ENCODE peak calls at places on chromosomes 11 and 22, in four cellular contexts. One of them, this sample, is unnamed.
A peak's percentile ranks its signal among the peaks of the same experiment; 100 is the strongest.

GRCh38 chr11:8277691-8278090 is 14.0 kb upstream of the LMO1 start:
- DNase-seq in hepatocyte: no peak
- DNase-seq in astrocyte: no peak
- DNase-seq in SK-N-SH: no peak
- DNase-seq in this sample: no peak

GRCh38 chr11:86274999-86275398 is 27.0 kb upstream of the HIKESHI start:
- DNase-seq in astrocyte: no peak
- DNase-seq in SK-N-SH: no peak
- DNase-seq in hepatocyte: no peak
- DNase-seq in this sample: no peak

GRCh38 chr11:77244277-77245014 is 57.0 kb downstream of the GDPD4 start:
- DNase-seq in astrocyte: peak; percentile 86
- DNase-seq in SK-N-SH: no peak
- DNase-seq in hepatocyte: no peak
- DNase-seq in this sample: no peak

GRCh38 chr11:33920838-33921613 is 29.1 kb upstream of the LMO2 start:
- DNase-seq in hepatocyte: no peak
- DNase-seq in astrocyte: peak; percentile 71
- DNase-seq in SK-N-SH: no peak
- DNase-seq in this sample: no peak

GRCh38 chr11:108870373-108871020 is 205.6 kb downstream of the DDX10 start:
- DNase-seq in SK-N-SH: no peak
- DNase-seq in hepatocyte: no peak
- DNase-seq in astrocyte: peak; percentile 90
- DNase-seq in this sample: no peak

GRCh38 chr11:19816040-19816439 is 103.4 kb downstream of the NAV2 start:
- DNase-seq in hepatocyte: no peak
- DNase-seq in SK-N-SH: no peak
- DNase-seq in astrocyte: no peak
- DNase-seq in this sample: no peak

GRCh38 chr11:6418958-6419611 is at the start of gene APBB1:
- DNase-seq in hepatocyte: peak; percentile 88
- DNase-seq in astrocyte: peak; percentile 28
- DNase-seq in SK-N-SH: peak; percentile 96
- DNase-seq in this sample: peak; percentile 48

GRCh38 chr11:44759743-44760476 is 33.1 kb downstream of the TSPAN18 start:
- DNase-seq in hepatocyte: no peak
- DNase-seq in astrocyte: no peak
- DNase-seq in SK-N-SH: no peak
- DNase-seq in this sample: no peak

GRCh38 chr11:85029964-85030363 is 597.2 kb downstream of the DLG2 start:
- DNase-seq in astrocyte: peak; percentile 14
- DNase-seq in SK-N-SH: no peak
- DNase-seq in hepatocyte: no peak
- DNase-seq in this sample: no peak

GRCh38 chr11:4019891-4020290 is 74.7 kb upstream of the RRM1 start:
- DNase-seq in SK-N-SH: peak; percentile 46
- DNase-seq in astrocyte: no peak
- DNase-seq in hepatocyte: no peak
- DNase-seq in this sample: no peak

GRCh38 chr11:130876931-130877330 is 39.3 kb downstream of the SNX19 start:
- DNase-seq in astrocyte: no peak
- DNase-seq in hepatocyte: no peak
- DNase-seq in SK-N-SH: no peak
- DNase-seq in this sample: no peak

GRCh38 chr11:2151500-2152257 is 9.3 kb downstream of the INS start:
- DNase-seq in SK-N-SH: peak; percentile 90
- DNase-seq in hepatocyte: peak; percentile 94
- DNase-seq in astrocyte: peak; percentile 16
- DNase-seq in this sample: peak; percentile 80

GRCh38 chr11:6695377-6695776 is 12.2 kb upstream of the MRPL17 start:
- DNase-seq in hepatocyte: no peak
- DNase-seq in SK-N-SH: no peak
- DNase-seq in astrocyte: peak; percentile 63
- DNase-seq in this sample: no peak

GRCh38 chr11:24496728-24497396 is at the start of gene LUZP2:
- DNase-seq in astrocyte: peak; percentile 35
- DNase-seq in SK-N-SH: peak; percentile 73
- DNase-seq in hepatocyte: peak; percentile 79
- DNase-seq in this sample: no peak

GRCh38 chr11:119157088-119157487 is 8.2 kb downstream of the ABCG4 start:
- DNase-seq in SK-N-SH: peak; percentile 30
- DNase-seq in hepatocyte: no peak
- DNase-seq in astrocyte: no peak
- DNase-seq in this sample: no peak

GRCh38 chr22:39898997-39899396 is 1.9 kb upstream of the GRAP2 start:
- DNase-seq in astrocyte: no peak
- DNase-seq in hepatocyte: no peak
- DNase-seq in SK-N-SH: no peak
- DNase-seq in this sample: no peak

GRCh38 chr11:2413735-2414579 is 13.4 kb downstream of the TSSC4 start:
- DNase-seq in hepatocyte: no peak
- DNase-seq in SK-N-SH: no peak
- DNase-seq in astrocyte: no peak
- DNase-seq in this sample: no peak

GRCh38 chr11:72001255-72001654 is 2.5 kb downstream of the IL18BP start:
- DNase-seq in hepatocyte: no peak
- DNase-seq in SK-N-SH: no peak
- DNase-seq in astrocyte: no peak
- DNase-seq in this sample: no peak

GRCh38 chr11:101867951-101868350 is 46.9 kb upstream of the CEP126 start:
- DNase-seq in hepatocyte: no peak
- DNase-seq in astrocyte: peak; percentile 65
- DNase-seq in SK-N-SH: no peak
- DNase-seq in this sample: no peak

GRCh38 chr11:75445315-75445953 is 12.4 kb upstream of the KLHL35 start:
- DNase-seq in SK-N-SH: peak; percentile 92
- DNase-seq in hepatocyte: peak; percentile 78
- DNase-seq in astrocyte: no peak
- DNase-seq in this sample: peak; percentile 74

GRCh38 chr22:17269224-17269606 is 50.0 kb upstream of the ADA2 start:
- DNase-seq in SK-N-SH: no peak
- DNase-seq in astrocyte: no peak
- DNase-seq in hepatocyte: no peak
- DNase-seq in this sample: no peak

GRCh38 chr22:30694638-30695350 is at the start of gene OSBP2:
- DNase-seq in SK-N-SH: peak; percentile 93
- DNase-seq in hepatocyte: peak; percentile 77
- DNase-seq in astrocyte: no peak
- DNase-seq in this sample: no peak

GRCh38 chr11:128528294-128528693 is 59.1 kb downstream of the ETS1 start:
- DNase-seq in hepatocyte: no peak
- DNase-seq in SK-N-SH: no peak
- DNase-seq in astrocyte: no peak
- DNase-seq in this sample: no peak

GRCh38 chr22:50621491-50621880 is 6.5 kb downstream of the ARSA start:
- DNase-seq in hepatocyte: no peak
- DNase-seq in SK-N-SH: peak; percentile 13
- DNase-seq in astrocyte: no peak
- DNase-seq in this sample: peak; percentile 58

GRCh38 chr11:126857860-126858808 is 142.4 kb downstream of the KIRREL3 start:
- DNase-seq in SK-N-SH: peak; percentile 64
- DNase-seq in hepatocyte: no peak
- DNase-seq in astrocyte: peak; percentile 90
- DNase-seq in this sample: peak; percentile 11

GRCh38 chr11:25902476-25902875 is 429.5 kb upstream of the ANO3 start:
- DNase-seq in hepatocyte: no peak
- DNase-seq in SK-N-SH: no peak
- DNase-seq in astrocyte: no peak
- DNase-seq in this sample: no peak

GRCh38 chr22:30351226-30351625 is 5.5 kb downstream of the SF3A1 start:
- DNase-seq in SK-N-SH: no peak
- DNase-seq in hepatocyte: no peak
- DNase-seq in astrocyte: no peak
- DNase-seq in this sample: no peak

GRCh38 chr11:120563698-120564572 is 52.4 kb downstream of the GRIK4 start:
- DNase-seq in astrocyte: no peak
- DNase-seq in SK-N-SH: no peak
- DNase-seq in hepatocyte: peak; percentile 71
- DNase-seq in this sample: no peak

GRCh38 chr11:120562806-120563425 is 51.4 kb downstream of the GRIK4 start:
- DNase-seq in astrocyte: no peak
- DNase-seq in hepatocyte: no peak
- DNase-seq in SK-N-SH: no peak
- DNase-seq in this sample: no peak

GRCh38 chr11:120565436-120566155 is 54.0 kb downstream of the GRIK4 start:
- DNase-seq in SK-N-SH: no peak
- DNase-seq in hepatocyte: no peak
- DNase-seq in astrocyte: peak; percentile 52
- DNase-seq in this sample: no peak

GRCh38 chr11:120566176-120566575 is 54.6 kb downstream of the GRIK4 start:
- DNase-seq in astrocyte: peak; percentile 64
- DNase-seq in SK-N-SH: no peak
- DNase-seq in hepatocyte: no peak
- DNase-seq in this sample: no peak

GRCh38 chr11:120564573-120565301 is 53.2 kb downstream of the GRIK4 start:
- DNase-seq in hepatocyte: peak; percentile 58
- DNase-seq in SK-N-SH: peak; percentile 68
- DNase-seq in astrocyte: peak; percentile 68
- DNase-seq in this sample: no peak
- H3K4me2 ChIP-seq in hepatocyte: peak overlapping the region; percentile 97
- H3K4me2 ChIP-seq in SK-N-SH: no peak overlapping the region
- H3K4me2 ChIP-seq in astrocyte: peak overlapping the region; percentile 85
- H3K4me2 ChIP-seq in this sample: no peak overlapping the region

GRCh38 chr11:63940786-63941185 is 2.0 kb downstream of the NAA40 start:
- DNase-seq in hepatocyte: no peak
- DNase-seq in SK-N-SH: no peak
- DNase-seq in astrocyte: no peak
- DNase-seq in this sample: no peak
- H3K4me1 ChIP-seq in hepatocyte: peaks cover 15% of the 10 kb centered on the region
- H3K4me1 ChIP-seq in SK-N-SH: peaks cover 20% of the 10 kb centered on the region
- H3K4me1 ChIP-seq in astrocyte: no peaks in the 10 kb centered on the region
- H3K4me1 ChIP-seq in this sample: peaks cover 32% of the 10 kb centered on the region

GRCh38 chr11:117420598-117420997 is 92.9 kb downstream of the CEP164 start:
- DNase-seq in astrocyte: no peak
- DNase-seq in SK-N-SH: no peak
- DNase-seq in hepatocyte: no peak
- DNase-seq in this sample: no peak
- H3K4me2 ChIP-seq in astrocyte: no peak overlapping the region
- H3K4me2 ChIP-seq in SK-N-SH: no peak overlapping the region
- H3K4me2 ChIP-seq in hepatocyte: no peak overlapping the region
- H3K4me2 ChIP-seq in this sample: no peak overlapping the region

GRCh38 chr11:114960117-114960516 is 281.8 kb downstream of the NXPE2 start:
- DNase-seq in SK-N-SH: no peak
- DNase-seq in astrocyte: no peak
- DNase-seq in hepatocyte: no peak
- DNase-seq in this sample: no peak

GRCh38 chr11:114964676-114965214 is 286.4 kb downstream of the NXPE2 start:
- DNase-seq in astrocyte: no peak
- DNase-seq in SK-N-SH: no peak
- DNase-seq in hepatocyte: peak; percentile 15
- DNase-seq in this sample: no peak
- H3K4me1 ChIP-seq in astrocyte: no peaks in the 10 kb centered on the region
- H3K4me1 ChIP-seq in SK-N-SH: no peaks in the 10 kb centered on the region
- H3K4me1 ChIP-seq in hepatocyte: peaks cover 20% of the 10 kb centered on the region
- H3K4me1 ChIP-seq in this sample: no peaks in the 10 kb centered on the region

DNA sequence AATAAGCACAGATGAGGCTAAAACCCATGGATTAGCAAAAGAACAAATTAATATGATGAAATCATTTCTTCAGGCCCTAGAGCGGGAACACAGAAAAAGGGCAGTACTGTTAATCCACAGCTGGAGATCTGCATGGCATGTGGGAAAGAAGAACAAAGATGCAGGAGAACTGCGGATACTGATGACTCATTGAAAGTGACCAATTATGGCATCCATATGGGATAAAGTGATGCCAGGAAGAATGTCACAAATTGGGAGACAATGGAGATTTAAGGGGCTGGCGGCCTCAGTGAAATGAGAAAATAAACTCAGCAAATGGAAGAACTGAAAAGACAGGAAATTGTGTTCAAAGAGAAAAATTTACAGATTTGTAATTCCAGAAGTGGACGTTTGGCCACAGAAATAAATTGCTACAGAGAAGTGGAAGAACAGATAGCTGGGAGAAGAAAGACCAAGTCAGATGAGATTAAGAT is 39.4 kb downstream of the SIK3 start:
- DNase-seq in SK-N-SH: peak; percentile 38
- DNase-seq in astrocyte: peak; percentile 70
- DNase-seq in hepatocyte: no peak
- DNase-seq in this sample: no peak
- H3K4me2 ChIP-seq in SK-N-SH: peak overlapping the region; percentile 36
- H3K4me2 ChIP-seq in astrocyte: peak overlapping the region; percentile 0
- H3K4me2 ChIP-seq in hepatocyte: no peak overlapping the region
- H3K4me2 ChIP-seq in this sample: no peak overlapping the region

GRCh38 chr11:117819096-117820040 is 5.2 kb downstream of the FXYD2 start:
- DNase-seq in SK-N-SH: peak; percentile 74
- DNase-seq in hepatocyte: peak; percentile 90
- DNase-seq in astrocyte: peak; percentile 32
- DNase-seq in this sample: peak; percentile 52

GRCh38 chr11:117820516-117820915 is 4.0 kb downstream of the FXYD2 start:
- DNase-seq in hepatocyte: no peak
- DNase-seq in SK-N-SH: no peak
- DNase-seq in astrocyte: no peak
- DNase-seq in this sample: no peak

GRCh38 chr11:117818036-117818858 is 6.3 kb downstream of the FXYD2 start:
- DNase-seq in hepatocyte: no peak
- DNase-seq in SK-N-SH: no peak
- DNase-seq in astrocyte: peak; percentile 29
- DNase-seq in this sample: peak; percentile 52

GRCh38 chr11:117821431-117821830 is 3.1 kb downstream of the FXYD2 start:
- DNase-seq in astrocyte: no peak
- DNase-seq in hepatocyte: no peak
- DNase-seq in SK-N-SH: no peak
- DNase-seq in this sample: no peak

DNA sequence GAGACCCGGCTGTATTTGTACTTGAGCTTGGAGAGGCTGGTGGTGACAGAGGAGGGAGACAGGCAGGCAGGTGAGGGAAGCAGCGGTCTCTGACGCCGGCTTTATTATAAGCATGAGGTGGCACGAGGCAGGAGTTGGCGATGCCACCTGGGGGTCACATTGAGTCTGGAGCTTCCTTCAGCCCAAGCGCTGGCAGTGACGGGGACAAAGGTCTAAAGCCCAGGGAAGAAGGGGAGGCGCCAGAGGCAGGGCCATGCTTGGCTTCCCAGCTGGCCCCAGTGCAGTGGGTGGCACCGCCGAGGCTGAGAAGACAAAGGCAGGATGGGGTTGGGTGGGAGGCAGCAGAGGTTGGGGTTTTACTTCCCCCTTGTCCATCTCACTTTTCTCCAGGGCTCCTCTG is 4.5 kb downstream of the FXYD2 start:
- DNase-seq in SK-N-SH: no peak
- DNase-seq in astrocyte: no peak
- DNase-seq in hepatocyte: no peak
- DNase-seq in this sample: no peak
- H3K4me1 ChIP-seq in SK-N-SH: peaks cover 8% of the 10 kb centered on the region
- H3K4me1 ChIP-seq in astrocyte: peaks cover 28% of the 10 kb centered on the region
- H3K4me1 ChIP-seq in hepatocyte: peaks cover 48% of the 10 kb centered on the region
- H3K4me1 ChIP-seq in this sample: peaks cover 87% of the 10 kb centered on the region